ENCODE peak calls at places on chromosomes 5 and 9, in seven cellular contexts. One of them, this sample, is unnamed.

GRCh38 chr5:142253938-142254895 is 70.6 kb downstream of the SPRY4 start:
- DNase-seq in H1: no peak
- DNase-seq in NCI-H187: no peak
- DNase-seq in HTR-8/SVneo: no peak
- DNase-seq in heart right ventricle: no peak
- DNase-seq in ureter: no peak
- DNase-seq in activated T-helper 1 cell treated with anti-CD3 and anti-CD28 coated beads, Interleukin-2, amount 50 U/mL, for 16 hours: no peak
- DNase-seq in this sample: no peak

GRCh38 chr5:126913316-126913715 is 117.0 kb downstream of the MARCHF3 start:
- DNase-seq in NCI-H187: no peak
- DNase-seq in HTR-8/SVneo: no peak
- DNase-seq in ureter: no peak
- DNase-seq in heart right ventricle: no peak
- DNase-seq in H1: no peak
- DNase-seq in activated T-helper 1 cell treated with anti-CD3 and anti-CD28 coated beads, Interleukin-2, amount 50 U/mL, for 16 hours: no peak
- DNase-seq in this sample: no peak

GRCh38 chr5:36151434-36152323 is at the start of the genes LMBRD2 and SKP2:
- DNase-seq in ureter: peak; percentile 98
- DNase-seq in H1: peak; percentile 94
- DNase-seq in activated T-helper 1 cell treated with anti-CD3 and anti-CD28 coated beads, Interleukin-2, amount 50 U/mL, for 16 hours: peak; percentile 94
- DNase-seq in HTR-8/SVneo: peak; percentile 99
- DNase-seq in heart right ventricle: peak; percentile 99
- DNase-seq in NCI-H187: peak; percentile 92
- DNase-seq in this sample: peak; percentile 98

GRCh38 chr5:171445910-171446516 is 26.6 kb downstream of the FGF18 start:
- DNase-seq in ureter: peak; percentile 48
- DNase-seq in heart right ventricle: peak; percentile 79
- DNase-seq in HTR-8/SVneo: no peak
- DNase-seq in activated T-helper 1 cell treated with anti-CD3 and anti-CD28 coated beads, Interleukin-2, amount 50 U/mL, for 16 hours: no peak
- DNase-seq in NCI-H187: no peak
- DNase-seq in H1: no peak
- DNase-seq in this sample: no peak

GRCh38 chr5:74538206-74538661 is 102.3 kb downstream of the ENC1 start:
- DNase-seq in H1: no peak
- DNase-seq in HTR-8/SVneo: no peak
- DNase-seq in activated T-helper 1 cell treated with anti-CD3 and anti-CD28 coated beads, Interleukin-2, amount 50 U/mL, for 16 hours: no peak
- DNase-seq in heart right ventricle: peak; percentile 80
- DNase-seq in NCI-H187: no peak
- DNase-seq in ureter: peak; percentile 51
- DNase-seq in this sample: no peak

GRCh38 chr9:87479801-87480201 is 17.9 kb upstream of the DAPK1 start:
- DNase-seq in ureter: no peak
- DNase-seq in H1: no peak
- DNase-seq in activated T-helper 1 cell treated with anti-CD3 and anti-CD28 coated beads, Interleukin-2, amount 50 U/mL, for 16 hours: no peak
- DNase-seq in NCI-H187: no peak
- DNase-seq in heart right ventricle: peak; percentile 29
- DNase-seq in HTR-8/SVneo: no peak
- DNase-seq in this sample: no peak

GRCh38 chr9:106843361-106843760 is 19.6 kb upstream of the ZNF462 start:
- DNase-seq in ureter: no peak
- DNase-seq in HTR-8/SVneo: no peak
- DNase-seq in H1: no peak
- DNase-seq in activated T-helper 1 cell treated with anti-CD3 and anti-CD28 coated beads, Interleukin-2, amount 50 U/mL, for 16 hours: no peak
- DNase-seq in heart right ventricle: no peak
- DNase-seq in NCI-H187: no peak
- DNase-seq in this sample: no peak

GRCh38 chr9:35481347-35481975 is 8.4 kb upstream of the RUSC2 start:
- DNase-seq in activated T-helper 1 cell treated with anti-CD3 and anti-CD28 coated beads, Interleukin-2, amount 50 U/mL, for 16 hours: no peak
- DNase-seq in HTR-8/SVneo: peak; percentile 32
- DNase-seq in H1: no peak
- DNase-seq in NCI-H187: no peak
- DNase-seq in ureter: no peak
- DNase-seq in heart right ventricle: peak; percentile 51
- DNase-seq in this sample: peak; percentile 36

GRCh38 chr5:103375356-103375755 is 116.8 kb downstream of the MACIR start:
- DNase-seq in activated T-helper 1 cell treated with anti-CD3 and anti-CD28 coated beads, Interleukin-2, amount 50 U/mL, for 16 hours: no peak
- DNase-seq in NCI-H187: no peak
- DNase-seq in heart right ventricle: no peak
- DNase-seq in HTR-8/SVneo: no peak
- DNase-seq in ureter: no peak
- DNase-seq in H1: no peak
- DNase-seq in this sample: no peak

GRCh38 chr5:126129431-126129830 is 293.8 kb upstream of the GRAMD2B start:
- DNase-seq in heart right ventricle: no peak
- DNase-seq in ureter: no peak
- DNase-seq in H1: no peak
- DNase-seq in HTR-8/SVneo: no peak
- DNase-seq in activated T-helper 1 cell treated with anti-CD3 and anti-CD28 coated beads, Interleukin-2, amount 50 U/mL, for 16 hours: no peak
- DNase-seq in NCI-H187: no peak
- DNase-seq in this sample: no peak

GRCh38 chr9:136059321-136059791 is 35.7 kb downstream of the NACC2 start:
- DNase-seq in activated T-helper 1 cell treated with anti-CD3 and anti-CD28 coated beads, Interleukin-2, amount 50 U/mL, for 16 hours: no peak
- DNase-seq in H1: no peak
- DNase-seq in NCI-H187: no peak
- DNase-seq in ureter: peak; percentile 43
- DNase-seq in HTR-8/SVneo: no peak
- DNase-seq in heart right ventricle: no peak
- DNase-seq in this sample: no peak

GRCh38 chr9:128946945-128947422 is 419 bp downstream of the DOLK start:
- DNase-seq in H1: no peak
- DNase-seq in NCI-H187: no peak
- DNase-seq in ureter: no peak
- DNase-seq in HTR-8/SVneo: no peak
- DNase-seq in heart right ventricle: peak; percentile 12
- DNase-seq in activated T-helper 1 cell treated with anti-CD3 and anti-CD28 coated beads, Interleukin-2, amount 50 U/mL, for 16 hours: peak; percentile 5
- DNase-seq in this sample: peak; percentile 17

GRCh38 chr9:1173211-1173610 is 123.1 kb downstream of the DMRT2 start:
- DNase-seq in NCI-H187: no peak
- DNase-seq in HTR-8/SVneo: no peak
- DNase-seq in activated T-helper 1 cell treated with anti-CD3 and anti-CD28 coated beads, Interleukin-2, amount 50 U/mL, for 16 hours: no peak
- DNase-seq in heart right ventricle: no peak
- DNase-seq in ureter: no peak
- DNase-seq in H1: no peak
- DNase-seq in this sample: no peak

GRCh38 chr5:169071-169727 is 22.1 kb upstream of the LRRC14B start:
- DNase-seq in ureter: no peak
- DNase-seq in HTR-8/SVneo: no peak
- DNase-seq in NCI-H187: no peak
- DNase-seq in heart right ventricle: peak; percentile 75
- DNase-seq in H1: no peak
- DNase-seq in activated T-helper 1 cell treated with anti-CD3 and anti-CD28 coated beads, Interleukin-2, amount 50 U/mL, for 16 hours: no peak
- DNase-seq in this sample: no peak

GRCh38 chr5:127358274-127358673 is 67.7 kb downstream of the MEGF10 start:
- DNase-seq in ureter: no peak
- DNase-seq in H1: no peak
- DNase-seq in heart right ventricle: no peak
- DNase-seq in HTR-8/SVneo: peak; percentile 43
- DNase-seq in NCI-H187: no peak
- DNase-seq in activated T-helper 1 cell treated with anti-CD3 and anti-CD28 coated beads, Interleukin-2, amount 50 U/mL, for 16 hours: no peak
- DNase-seq in this sample: no peak

GRCh38 chr9:99015890-99016289 is 72.2 kb downstream of the COL15A1 start:
- DNase-seq in HTR-8/SVneo: no peak
- DNase-seq in heart right ventricle: no peak
- DNase-seq in ureter: no peak
- DNase-seq in NCI-H187: no peak
- DNase-seq in H1: no peak
- DNase-seq in activated T-helper 1 cell treated with anti-CD3 and anti-CD28 coated beads, Interleukin-2, amount 50 U/mL, for 16 hours: no peak
- DNase-seq in this sample: no peak

GRCh38 chr5:1806199-1806598 is 5.0 kb downstream of the NDUFS6 start:
- DNase-seq in HTR-8/SVneo: no peak
- DNase-seq in H1: no peak
- DNase-seq in NCI-H187: no peak
- DNase-seq in ureter: no peak
- DNase-seq in activated T-helper 1 cell treated with anti-CD3 and anti-CD28 coated beads, Interleukin-2, amount 50 U/mL, for 16 hours: no peak
- DNase-seq in heart right ventricle: no peak
- DNase-seq in this sample: no peak

GRCh38 chr9:114156658-114157421 is 1.5 kb downstream of the COL27A1 start:
- DNase-seq in heart right ventricle: peak; percentile 52
- DNase-seq in ureter: peak; percentile 70
- DNase-seq in HTR-8/SVneo: peak; percentile 42
- DNase-seq in NCI-H187: no peak
- DNase-seq in activated T-helper 1 cell treated with anti-CD3 and anti-CD28 coated beads, Interleukin-2, amount 50 U/mL, for 16 hours: no peak
- DNase-seq in H1: no peak
- DNase-seq in this sample: peak; percentile 38

GRCh38 chr9:89601306-89601705 is 3.5 kb upstream of the GADD45G start:
- DNase-seq in NCI-H187: no peak
- DNase-seq in activated T-helper 1 cell treated with anti-CD3 and anti-CD28 coated beads, Interleukin-2, amount 50 U/mL, for 16 hours: no peak
- DNase-seq in heart right ventricle: no peak
- DNase-seq in HTR-8/SVneo: no peak
- DNase-seq in ureter: no peak
- DNase-seq in H1: no peak
- DNase-seq in this sample: no peak

This sample was measured in prostate gland.